ENCODE peak calls at places on chromosomes 5 and 9, in ten cellular contexts. I, W, T, O, B, C, M, G, D and Y are unnamed samples.

GRCh38 chr9:134365791-134366222 is 39.6 kb downstream of the RXRA start:
- DNase-seq in I (peak), W (no peak), T (peak), O (no peak), B (no peak), C (no peak), M (peak), G (no peak), D (no peak), Y (peak)

GRCh38 chr9:69344459-69344858 is 19.4 kb downstream of the ENTREP1 start:
- DNase-seq in I (no peak), W (no peak), T (no peak), O (no peak), B (no peak), C (no peak), M (no peak), G (no peak), D (no peak), Y (no peak)

GRCh38 chr5:169668732-169669131 is 31.7 kb downstream of the DOCK2 start:
- DNase-seq in I (peak), W (no peak), T (no peak), O (no peak), B (no peak), C (no peak), M (no peak), G (no peak), D (no peak), Y (peak)

GRCh38 chr5:92944337-92944736 is 636.7 kb downstream of the NR2F1-AS1 start:
- DNase-seq in I (no peak), W (no peak), T (no peak), O (no peak), B (no peak), C (no peak), M (no peak), G (no peak), D (no peak), Y (no peak)

GRCh38 chr5:74127377-74128338 is 501.7 kb downstream of the ARHGEF28 start:
- DNase-seq in I (peak), W (no peak), T (no peak), O (no peak), B (peak), C (no peak), M (no peak), G (peak), D (no peak), Y (peak)

GRCh38 chr5:10620346-10620745 is 56.5 kb downstream of the ANKRD33B start:
- DNase-seq in I (no peak), W (no peak), T (no peak), O (no peak), B (no peak), C (no peak), M (no peak), G (no peak), D (peak), Y (no peak)

GRCh38 chr5:149675467-149676201 is 54.5 kb upstream of the PPARGC1B start:
- DNase-seq in I (no peak), W (no peak), T (no peak), O (peak), B (no peak), C (no peak), M (no peak), G (no peak), D (no peak), Y (no peak)

GRCh38 chr9:81690251-81690851 is 1.0 kb upstream of the TLE1 start:
- DNase-seq in I (no peak), W (no peak), T (peak), O (peak), B (peak), C (no peak), M (no peak), G (peak), D (no peak), Y (no peak)

GRCh38 chr5:15993334-15993733 is 186.3 kb downstream of the MARCHF11 start:
- DNase-seq in I (peak), W (no peak), T (peak), O (no peak), B (no peak), C (no peak), M (no peak), G (no peak), D (no peak), Y (peak)

GRCh38 chr9:107177857-107178256 is 105.2 kb upstream of the RAD23B start:
- DNase-seq in I (no peak), W (no peak), T (peak), O (no peak), B (no peak), C (no peak), M (no peak), G (no peak), D (no peak), Y (no peak)

GRCh38 chr5:126054593-126055347 is 368.4 kb upstream of the GRAMD2B start:
- DNase-seq in I (no peak), W (no peak), T (no peak), O (no peak), B (no peak), C (no peak), M (no peak), G (no peak), D (no peak), Y (no peak)

GRCh38 chr5:158609729-158610128 is 490.0 kb downstream of the EBF1 start:
- DNase-seq in I (peak), W (no peak), T (peak), O (no peak), B (no peak), C (no peak), M (peak), G (no peak), D (no peak), Y (no peak)

GRCh38 chr5:93883459-93883858 is 142.1 kb upstream of the POU5F2 start:
- DNase-seq in I (peak), W (no peak), T (no peak), O (no peak), B (no peak), C (no peak), M (no peak), G (no peak), D (no peak), Y (no peak)

GRCh38 chr5:68823301-68823700 is 270.5 kb upstream of the SLC30A5 start:
- DNase-seq in I (no peak), W (no peak), T (no peak), O (no peak), B (no peak), C (no peak), M (no peak), G (no peak), D (no peak), Y (no peak)

GRCh38 chr5:124706729-124707361 is 39.6 kb downstream of the ZNF608 start:
- DNase-seq in I (peak), W (no peak), T (peak), O (peak), B (peak), C (no peak), M (peak), G (no peak), D (peak), Y (no peak)

GRCh38 chr5:26932238-26932637 is 106.1 kb downstream of the CDH9 start:
- DNase-seq in I (no peak), W (no peak), T (no peak), O (no peak), B (no peak), C (no peak), M (no peak), G (no peak), D (no peak), Y (no peak)

GRCh38 chr5:39371367-39371635 is 7.0 kb upstream of the C9 start:
- DNase-seq in I (no peak), W (no peak), T (no peak), O (no peak), B (no peak), C (no peak), M (no peak), G (no peak), D (no peak), Y (no peak)

GRCh38 chr5:151002250-151002649 is 18.1 kb upstream of the GPX3 start:
- DNase-seq in I (peak), W (no peak), T (peak), O (no peak), B (peak), C (no peak), M (no peak), G (no peak), D (no peak), Y (peak)
- TF ChIP-seq CTCF in I (peak), W (no peak), T (peak), O (no peak), B (peak), C (no peak), M (peak), G (no peak), D (peak), Y (peak)

GRCh38 chr9:122092611-122093506 is at the start of gene TTLL11:
- DNase-seq in I (peak), W (peak), T (peak), O (peak), B (peak), C (peak), M (peak), G (peak), D (peak), Y (peak)

GRCh38 chr9:122097679-122098315 is 4.7 kb upstream of the TTLL11 start:
- DNase-seq in I (no peak), W (no peak), T (no peak), O (no peak), B (no peak), C (no peak), M (no peak), G (no peak), D (no peak), Y (no peak)

GRCh38 chr9:122096620-122097415 is 3.7 kb upstream of the TTLL11 start:
- DNase-seq in I (no peak), W (no peak), T (no peak), O (no peak), B (no peak), C (no peak), M (no peak), G (no peak), D (no peak), Y (no peak)

GRCh38 chr9:122091682-122092592 is 1.2 kb downstream of the TTLL11 start:
- DNase-seq in I (no peak), W (no peak), T (no peak), O (no peak), B (no peak), C (no peak), M (no peak), G (no peak), D (no peak), Y (no peak)

GRCh38 chr9:122095010-122095767 is 2.1 kb upstream of the TTLL11 start:
- DNase-seq in I (peak), W (peak), T (peak), O (peak), B (peak), C (peak), M (no peak), G (peak), D (peak), Y (peak)
- TF ChIP-seq CTCF in I (peak), W (peak), T (peak), O (peak), B (peak), C (peak), M (peak), G (peak), D (peak), Y (peak)

GRCh38 chr9:22813520-22813919 is 366.9 kb downstream of the DMRTA1 start:
- DNase-seq in I (peak), W (no peak), T (peak), O (no peak), B (no peak), C (no peak), M (peak), G (no peak), D (peak), Y (peak)
- TF ChIP-seq CTCF in I (no peak), W (no peak), T (peak), O (no peak), B (no peak), C (no peak), M (peak), G (peak), D (peak), Y (peak)

GRCh38 chr9:22718653-22719052 is 272.0 kb downstream of the DMRTA1 start:
- DNase-seq in I (no peak), W (no peak), T (no peak), O (no peak), B (no peak), C (no peak), M (no peak), G (no peak), D (no peak), Y (no peak)
- TF ChIP-seq CTCF in I (no peak), W (no peak), T (peak), O (no peak), B (no peak), C (no peak), M (peak), G (peak), D (no peak), Y (peak)

DNA sequence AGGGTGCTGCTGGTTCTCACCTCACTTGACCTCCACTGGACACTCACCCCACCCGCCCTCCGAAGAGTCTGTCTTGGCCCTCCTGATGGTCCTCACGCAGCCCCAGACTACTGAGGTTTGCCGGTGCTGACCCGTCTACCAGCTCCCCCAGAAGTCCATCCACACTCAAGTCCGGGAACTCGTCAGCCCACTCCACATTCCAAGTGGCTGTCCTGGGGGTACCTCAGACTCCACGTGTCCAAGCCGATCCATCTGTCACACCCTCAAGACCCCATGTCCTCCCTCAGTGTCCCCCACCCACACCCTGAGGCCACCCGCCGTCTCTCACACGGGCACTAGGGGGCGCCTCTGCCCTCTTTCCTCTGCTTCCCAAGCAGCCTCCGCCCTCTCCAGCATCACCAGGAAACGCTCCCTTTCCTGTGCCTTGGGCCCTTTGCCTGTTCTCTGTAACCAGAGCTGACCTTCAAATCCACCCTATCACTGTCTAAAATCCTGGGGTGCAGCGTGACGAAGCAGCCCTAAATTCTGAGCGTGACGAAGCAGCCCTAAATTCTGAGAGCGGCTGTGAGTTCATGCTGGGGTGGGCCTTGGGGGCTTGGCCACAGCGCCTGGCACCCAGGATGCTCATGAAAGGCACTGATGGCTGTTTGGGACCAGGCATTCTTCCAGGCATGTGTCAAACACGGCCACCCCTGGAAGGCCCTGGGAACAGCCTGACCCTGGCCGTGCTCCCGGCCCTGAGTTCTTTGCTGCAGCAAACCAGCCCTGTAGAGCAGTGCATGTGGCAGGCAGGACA is 95.7 kb downstream of the KCNT1 start:
- DNase-seq in I (peak), W (no peak), T (peak), O (peak), B (peak), C (no peak), M (peak), G (peak), D (peak), Y (peak)
- TF ChIP-seq CTCF in I (peak), W (peak), T (peak), O (no peak), B (peak), C (peak), M (peak), G (peak), D (peak), Y (peak)

GRCh38 chr9:98264510-98264909 is 9.1 kb upstream of the TBC1D2 start:
- DNase-seq in I (no peak), W (no peak), T (no peak), O (no peak), B (no peak), C (no peak), M (no peak), G (no peak), D (no peak), Y (no peak)
- TF ChIP-seq CTCF in I (no peak), W (no peak), T (no peak), O (no peak), B (no peak), C (no peak), M (no peak), G (no peak), D (no peak), Y (no peak)